ENCODE peak calls at places on chromosomes 16 and 17, in eight cellular contexts. J, P, T, U, B, E, D and R are unnamed samples.

GRCh38 chr17:51298508-51299371 is 38.4 kb downstream of the UTP18 start:
- DNase-seq in U (no peak), P (no peak), J (no peak), D (peak), B (no peak), T (no peak), E (no peak), R (peak)

GRCh38 chr16:11669380-11670146 is 1.3 kb downstream of the SNN start:
- DNase-seq in D (peak), P (peak), T (peak), U (no peak), E (no peak), B (no peak), J (no peak), R (peak)

GRCh38 chr17:27559996-27560481 is 70.9 kb upstream of the LGALS9 start:
- DNase-seq in D (no peak), J (no peak), E (no peak), B (no peak), U (no peak), T (no peak), P (peak), R (no peak)

GRCh38 chr16:3935921-3936320 is 55.4 kb upstream of the CREBBP start:
- DNase-seq in B (no peak), U (no peak), D (no peak), J (no peak), E (no peak), P (no peak), T (no peak), R (no peak)

GRCh38 chr17:72950236-72950931 is 142.1 kb downstream of the SLC39A11 start:
- DNase-seq in J (no peak), B (no peak), T (no peak), P (no peak), D (no peak), U (no peak), E (no peak), R (no peak)

GRCh38 chr16:56626685-56627084 is 1.1 kb downstream of the MT1E start:
- DNase-seq in P (no peak), J (no peak), D (no peak), B (no peak), E (no peak), U (no peak), T (no peak), R (no peak)

GRCh38 chr16:47469227-47469626 is 8.1 kb downstream of the PHKB start:
- DNase-seq in T (no peak), J (no peak), D (no peak), B (no peak), E (no peak), U (no peak), P (no peak), R (no peak)

GRCh38 chr17:17784599-17785264 is 52.1 kb downstream of the SREBF1 start:
- DNase-seq in D (peak), E (no peak), U (no peak), P (no peak), B (no peak), T (peak), J (no peak), R (no peak)

GRCh38 chr16:1081734-1082265 is 9.3 kb downstream of the SSTR5 start:
- DNase-seq in T (no peak), D (no peak), B (no peak), U (no peak), P (no peak), J (no peak), E (no peak), R (no peak)

GRCh38 chr17:10169274-10169673 is 29.1 kb downstream of the GAS7 start:
- DNase-seq in D (no peak), J (no peak), B (no peak), E (no peak), U (no peak), P (no peak), T (peak), R (no peak)

GRCh38 chr16:77531741-77532140 is 96.9 kb upstream of the ADAMTS18 start:
- DNase-seq in E (no peak), D (no peak), J (no peak), T (no peak), P (no peak), U (no peak), B (no peak), R (no peak)

GRCh38 chr16:67881557-67882220 is 3.0 kb upstream of the NRN1L start:
- DNase-seq in P (no peak), D (no peak), E (no peak), T (peak), J (no peak), B (no peak), U (no peak), R (peak)

GRCh38 chr17:16997514-16998429 is 25.9 kb upstream of the TNFRSF13B start:
- DNase-seq in T (no peak), B (no peak), P (no peak), D (peak), J (peak), E (no peak), U (no peak), R (no peak)